ENCODE peak calls at places on chromosomes 7 and 10, in four cellular contexts. N is CD4-positive, alpha-beta T cell; Q is BJ; F is GM03348. D is an unnamed sample.

GRCh38 chr10:77592946-77593636 is 44.5 kb downstream of the KCNMA1 start:
- DNase-seq in N (no peak), Q (peak; percentile 84), F (peak; percentile 92), D (peak; percentile 99)

GRCh38 chr7:131107343-131108211 is 220.1 kb upstream of the MKLN1 start:
- DNase-seq in N (peak; percentile 65), Q (no peak), F (peak; percentile 82), D (peak; percentile 96)

GRCh38 chr7:155220881-155221280 is 76.8 kb upstream of the INSIG1 start:
- DNase-seq in N (no peak), Q (no peak), F (no peak), D (peak; percentile 19)

GRCh38 chr10:34895977-34896376 is 80.9 kb upstream of the PARD3 start:
- DNase-seq in N (no peak), Q (no peak), F (no peak), D (no peak)

GRCh38 chr7:42770106-42770505 is 141.8 kb downstream of the C7orf25 start:
- DNase-seq in N (no peak), Q (no peak), F (peak; percentile 46), D (no peak)

GRCh38 chr7:114086906-114087651 is 168.3 kb upstream of the PPP1R3A start:
- DNase-seq in N (no peak), Q (no peak), F (peak; percentile 33), D (peak; percentile 86)

GRCh38 chr10:89966211-89966610 is 264.8 kb downstream of the KIF20B start:
- DNase-seq in N (no peak), Q (no peak), F (no peak), D (no peak)

GRCh38 chr7:738723-739454 is 11.8 kb upstream of the PRKAR1B start:
- DNase-seq in N (no peak), Q (no peak), F (no peak), D (no peak)

GRCh38 chr10:5434017-5434753 is 21.8 kb downstream of the NET1 start:
- DNase-seq in N (no peak), Q (no peak), F (peak; percentile 61), D (peak; percentile 42)

GRCh38 chr7:155280446-155281410 is 16.9 kb upstream of the INSIG1 start:
- DNase-seq in N (no peak), Q (no peak), F (no peak), D (peak; percentile 66)

GRCh38 chr7:148712610-148713330 is 14.1 kb downstream of the CUL1 start:
- DNase-seq in N (no peak), Q (no peak), F (peak; percentile 31), D (no peak)

GRCh38 chr10:49359349-49360231 is 36.3 kb downstream of the DRGX start:
- DNase-seq in N (no peak), Q (no peak), F (no peak), D (peak; percentile 77)

GRCh38 chr10:36802523-36803153 is 322.8 kb upstream of the ANKRD30A start:
- DNase-seq in N (no peak), Q (no peak), F (peak; percentile 45), D (no peak)

GRCh38 chr7:141227454-141227853 is 153.6 kb downstream of the TMEM178B start:
- DNase-seq in N (no peak), Q (no peak), F (no peak), D (no peak)

GRCh38 chr10:87675396-87676376 is 16.0 kb downstream of the PAPSS2 start:
- DNase-seq in N (no peak), Q (peak; percentile 84), F (peak; percentile 27), D (no peak)

GRCh38 chr7:32680259-32681173 is 185.2 kb downstream of the AVL9 start:
- DNase-seq in N (no peak), Q (no peak), F (no peak), D (no peak)

GRCh38 chr10:3397231-3397630 is 224.6 kb upstream of the PITRM1 start:
- DNase-seq in N (no peak), Q (no peak), F (no peak), D (peak; percentile 87)

GRCh38 chr10:117090831-117091230 is 47.2 kb downstream of the VAX1 start:
- DNase-seq in N (no peak), Q (no peak), F (no peak), D (no peak)

GRCh38 chr7:55071411-55072188 is 52.8 kb downstream of the EGFR start:
- DNase-seq in N (no peak), Q (no peak), F (peak; percentile 45), D (no peak)

GRCh38 chr10:110843031-110843430 is 28.7 kb upstream of the PDCD4 start:
- DNase-seq in N (no peak), Q (no peak), F (no peak), D (no peak)